ENCODE peak calls at places on chromosomes 4 and X, in six cellular contexts. C, H, U, R, D and J are unnamed samples.

GRCh38 chr4:185039508-185040273 is 21.4 kb downstream of the HELT start:
- DNase-seq in U (peak), C (peak), R (peak), D (peak), H (peak), J (peak)

GRCh38 chrX:16250296-16250695 is 83.0 kb downstream of the MAGEB17 start:
- DNase-seq in R (peak), U (no peak), D (no peak), C (no peak), H (no peak), J (no peak)

GRCh38 chrX:153443476-153444332 is 2.2 kb downstream of the TREX2 start:
- DNase-seq in C (no peak), U (no peak), R (no peak), H (no peak), D (peak), J (no peak)

GRCh38 chrX:150429577-150429976 is 66.5 kb downstream of the MAMLD1 start:
- DNase-seq in C (peak), D (no peak), R (peak), U (no peak), H (no peak), J (no peak)

GRCh38 chr4:73709461-73710033 is 30.8 kb upstream of the CXCL8 start:
- DNase-seq in C (peak), R (no peak), U (no peak), D (no peak), H (no peak), J (no peak)

GRCh38 chr4:21652508-21653108 is 296.0 kb downstream of the KCNIP4 start:
- DNase-seq in U (no peak), C (no peak), D (no peak), H (no peak), R (no peak), J (no peak)

GRCh38 chrX:140507982-140508305 is 3.1 kb upstream of the SOX3 start:
- DNase-seq in R (peak), H (peak), C (no peak), D (no peak), U (no peak), J (no peak)

GRCh38 chr4:57303012-57303751 is 193.0 kb upstream of the IGFBP7 start:
- DNase-seq in C (no peak), R (no peak), H (no peak), U (no peak), D (no peak), J (no peak)

GRCh38 chrX:85963736-85964135 is 83.6 kb downstream of the CHM start:
- DNase-seq in R (peak), H (no peak), D (no peak), C (no peak), U (no peak), J (no peak)

GRCh38 chr4:81407726-81408125 is 64.0 kb downstream of the RASGEF1B start:
- DNase-seq in H (no peak), C (no peak), D (no peak), R (no peak), U (no peak), J (no peak)

GRCh38 chr4:1220566-1220965 is 28.4 kb downstream of the CTBP1 start:
- DNase-seq in H (no peak), U (no peak), C (no peak), R (no peak), D (no peak), J (no peak)

GRCh38 chrX:46913710-46914109 is 1.5 kb downstream of the JADE3 start:
- DNase-seq in D (peak), U (peak), H (peak), R (peak), C (peak), J (no peak)

GRCh38 chr4:4284827-4285618 is 4.9 kb downstream of the LYAR start:
- DNase-seq in R (peak), U (no peak), H (no peak), D (peak), C (no peak), J (no peak)

GRCh38 chr4:26150948-26151347 is 169.9 kb upstream of the RBPJ start:
- DNase-seq in C (no peak), H (no peak), R (no peak), U (no peak), D (no peak), J (no peak)

GRCh38 chrX:66919280-66919832 is 280.5 kb upstream of the EDA2R start:
- DNase-seq in U (no peak), C (no peak), H (no peak), D (no peak), R (no peak), J (no peak)

GRCh38 chr4:152630361-152630760 is 49.4 kb downstream of the TMEM154 start:
- DNase-seq in H (no peak), D (no peak), U (no peak), R (no peak), C (no peak), J (no peak)

GRCh38 chr4:790466-790820 is 35.5 kb downstream of the CPLX1 start:
- DNase-seq in R (no peak), D (no peak), H (no peak), U (no peak), C (no peak), J (no peak)

GRCh38 chrX:19040373-19040772 is 56.5 kb upstream of the PHKA2 start:
- DNase-seq in D (no peak), C (no peak), H (no peak), R (peak), U (peak), J (no peak)

GRCh38 chr4:70908993-70909556 is 6.9 kb downstream of the MOB1B start:
- DNase-seq in D (no peak), C (no peak), H (no peak), R (no peak), U (no peak), J (no peak)

GRCh38 chrX:46185923-46186810 is 359.1 kb downstream of the ZNF674 start:
- DNase-seq in U (no peak), R (no peak), C (no peak), D (no peak), H (no peak), J (no peak)

GRCh38 chr4:88058295-88058694 is 50.9 kb downstream of the PKD2 start:
- DNase-seq in H (no peak), U (no peak), R (no peak), C (no peak), D (no peak), J (no peak)

GRCh38 chr4:185994750-185995149 is 74.2 kb upstream of the TLR3 start:
- DNase-seq in H (no peak), C (no peak), U (no peak), R (no peak), D (no peak), J (no peak)

GRCh38 chr4:112897548-112897947 is 151.9 kb upstream of the ANK2 start:
- DNase-seq in U (no peak), H (peak), R (no peak), D (no peak), C (no peak), J (no peak)

DNA sequence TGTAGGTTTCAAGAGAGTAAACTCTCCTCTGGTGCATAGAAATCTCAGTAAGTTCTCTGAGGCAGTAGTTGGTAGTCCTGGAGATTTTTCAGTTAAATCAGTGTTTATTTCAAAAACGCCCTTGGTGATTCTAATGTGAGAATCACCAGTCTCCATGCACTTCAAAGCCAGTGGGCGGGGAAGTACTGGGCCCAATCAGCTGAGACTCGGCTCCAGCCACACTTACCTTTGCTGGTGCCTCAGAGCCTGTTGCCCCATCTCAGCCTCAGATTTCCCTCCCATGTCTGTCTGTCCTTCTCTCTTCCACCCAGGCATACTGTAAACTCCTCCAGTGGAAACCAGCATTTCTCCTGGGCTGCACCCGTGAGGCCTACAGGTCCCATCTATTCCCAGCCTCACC is 7.4 kb upstream of the MGST2 start:
- DNase-seq in H (peak), D (no peak), U (no peak), R (no peak), C (no peak), J (no peak)
- TF ChIP-seq CTCF in H (no peak), D (no peak), U (no peak), R (no peak), C (no peak), J (no peak)

GRCh38 chrX:136192839-136193414 is 45.6 kb downstream of the FHL1 start:
- DNase-seq in R (peak), D (no peak), H (no peak), U (no peak), C (peak), J (no peak)
- TF ChIP-seq CTCF in R (no peak), D (no peak), H (no peak), U (no peak), C (no peak), J (no peak)

GRCh38 chrX:131746491-131746968 is 202.7 kb downstream of the OR13H1 start:
- DNase-seq in D (no peak), U (peak), C (peak), H (no peak), R (peak), J (peak)
- TF ChIP-seq CTCF in D (no peak), U (no peak), C (no peak), H (no peak), R (peak), J (peak)

GRCh38 chrX:1336331-1337143 is at the start of gene IL3RA:
- DNase-seq in H (no peak), U (peak), C (peak), D (no peak), R (no peak), J (peak)

GRCh38 chrX:1330605-1331004 is 6.0 kb upstream of the IL3RA start:
- DNase-seq in U (peak), C (no peak), D (no peak), H (no peak), R (no peak), J (no peak)

DNA sequence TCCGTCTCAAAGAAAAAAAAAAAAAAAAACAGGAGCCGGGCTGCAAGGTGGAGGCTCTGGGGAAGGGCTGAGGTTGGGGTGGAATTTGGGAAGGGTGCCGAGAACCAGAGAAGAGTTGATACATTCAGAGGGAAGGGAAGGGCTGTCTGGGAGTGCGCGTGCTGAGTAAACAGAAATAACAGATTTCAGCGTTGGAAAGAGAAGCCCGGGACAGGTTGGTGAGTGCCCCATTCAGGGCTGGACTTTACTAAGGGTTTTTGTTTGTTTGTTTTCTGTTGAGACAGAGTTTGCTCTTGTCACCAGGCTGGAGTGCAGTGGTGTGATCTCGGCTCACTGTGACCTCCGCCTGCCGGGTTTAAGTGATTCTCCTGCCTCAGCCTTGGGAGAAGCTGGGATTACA is 1.7 kb upstream of the IL3RA start:
- DNase-seq in R (no peak), U (no peak), C (no peak), D (no peak), H (no peak), J (no peak)
- TF ChIP-seq CTCF in R (no peak), U (no peak), C (no peak), D (no peak), H (no peak), J (no peak)